ENCODE peak calls at places on chromosome 5, in five cellular contexts. V, Z, C, D and G are unnamed samples.

GRCh38 chr5:80569086-80569960 is 757 bp downstream of the ANKRD34B start:
- DNase-seq in V (peak; percentile 77), Z (no peak), C (no peak), D (no peak), G (no peak)

GRCh38 chr5:38403407-38403806 is 145.0 kb downstream of the EGFLAM start:
- DNase-seq in V (no peak), Z (no peak), C (no peak), D (no peak), G (no peak)

GRCh38 chr5:31963358-31963757 is 210.8 kb downstream of the GOLPH3 start:
- DNase-seq in V (no peak), Z (no peak), C (no peak), D (no peak), G (no peak)

GRCh38 chr5:120108586-120109254 is 355.4 kb upstream of the PRR16 start:
- DNase-seq in V (no peak), Z (no peak), C (no peak), D (no peak), G (no peak)

GRCh38 chr5:41891066-41891707 is 13.0 kb upstream of the RIMOC1 start:
- DNase-seq in V (no peak), Z (no peak), C (no peak), D (no peak), G (no peak)

GRCh38 chr5:152547202-152547601 is 142.1 kb upstream of the NMUR2 start:
- DNase-seq in V (no peak), Z (no peak), C (no peak), D (no peak), G (no peak)

GRCh38 chr5:20229286-20230005 is 241.4 kb upstream of the CDH18 start:
- DNase-seq in V (no peak), Z (no peak), C (no peak), D (no peak), G (no peak)

GRCh38 chr5:140785905-140786686 is at the start of gene PCDHA1:
- DNase-seq in V (no peak), Z (no peak), C (peak; percentile 13), D (no peak), G (no peak)

GRCh38 chr5:157558089-157558595 is 17.4 kb downstream of the ADAM19 start:
- DNase-seq in V (no peak), Z (no peak), C (no peak), D (no peak), G (no peak)

GRCh38 chr5:165527577-165527976 is 2022.2 kb downstream of the MAT2B start:
- DNase-seq in V (no peak), Z (no peak), C (no peak), D (no peak), G (no peak)

GRCh38 chr5:152824316-152824715 is 419.2 kb upstream of the NMUR2 start:
- DNase-seq in V (no peak), Z (no peak), C (no peak), D (no peak), G (no peak)

GRCh38 chr5:40587284-40587882 is 92.3 kb upstream of the PTGER4 start:
- DNase-seq in V (no peak), Z (no peak), C (no peak), D (no peak), G (no peak)

GRCh38 chr5:132770476-132771159 is 6.4 kb downstream of the SEPTIN8 start:
- DNase-seq in V (peak; percentile 49), Z (no peak), C (no peak), D (no peak), G (no peak)

GRCh38 chr5:109936996-109937395 is 247.3 kb downstream of the MAN2A1 start:
- DNase-seq in V (no peak), Z (no peak), C (peak; percentile 29), D (no peak), G (no peak)

GRCh38 chr5:132459031-132459982 is 31.3 kb downstream of the IRF1 start:
- DNase-seq in V (peak; percentile 83), Z (no peak), C (no peak), D (no peak), G (no peak)

GRCh38 chr5:110159202-110159601 is 469.5 kb downstream of the MAN2A1 start:
- DNase-seq in V (no peak), Z (no peak), C (no peak), D (no peak), G (no peak)

GRCh38 chr5:154421868-154422267 is 23.9 kb upstream of the SAP30L start:
- DNase-seq in V (no peak), Z (no peak), C (peak; percentile 51), D (no peak), G (no peak)

GRCh38 chr5:17088051-17088450 is 129.4 kb upstream of the BASP1 start:
- DNase-seq in V (no peak), Z (no peak), C (no peak), D (no peak), G (no peak)

GRCh38 chr5:179373961-179374505 is 28.8 kb upstream of the ADAMTS2 start:
- DNase-seq in V (peak; percentile 69), Z (no peak), C (no peak), D (no peak), G (no peak)

GRCh38 chr5:172616730-172617129 is 24.3 kb upstream of the NEURL1B start:
- DNase-seq in V (peak; percentile 67), Z (no peak), C (no peak), D (no peak), G (no peak)

GRCh38 chr5:154146409-154146808 is 44.1 kb upstream of the GALNT10 start:
- DNase-seq in V (no peak), Z (no peak), C (no peak), D (no peak), G (no peak)

GRCh38 chr5:9596833-9597232 is 33.3 kb downstream of the TAS2R1 start:
- DNase-seq in V (no peak), Z (no peak), C (no peak), D (no peak), G (no peak)

GRCh38 chr5:113807384-113808053 is 294.0 kb downstream of the YTHDC2 start:
- DNase-seq in V (no peak), Z (no peak), C (no peak), D (no peak), G (no peak)

GRCh38 chr5:80711938-80712337 is 57.2 kb upstream of the DHFR start:
- DNase-seq in V (no peak), Z (no peak), C (no peak), D (no peak), G (no peak)

GRCh38 chr5:110625376-110625999 is 101.0 kb downstream of the TMEM232 start:
- DNase-seq in V (no peak), Z (no peak), C (peak; percentile 56), D (no peak), G (no peak)

GRCh38 chr5:60437308-60437707 is 262.7 kb downstream of the DEPDC1B start:
- DNase-seq in V (no peak), Z (no peak), C (no peak), D (no peak), G (no peak)

GRCh38 chr5:170159947-170160346 is 54.2 kb downstream of the FOXI1 start:
- DNase-seq in V (no peak), Z (no peak), C (no peak), D (no peak), G (no peak)

GRCh38 chr5:5341531-5342292 is 80.8 kb upstream of the ICE1 start:
- DNase-seq in V (no peak), Z (no peak), C (no peak), D (no peak), G (no peak)

GRCh38 chr5:5344606-5345005 is 77.9 kb upstream of the ICE1 start:
- DNase-seq in V (no peak), Z (no peak), C (no peak), D (no peak), G (no peak)

GRCh38 chr5:5344051-5344571 is 78.4 kb upstream of the ICE1 start:
- DNase-seq in V (no peak), Z (no peak), C (no peak), D (no peak), G (no peak)

GRCh38 chr5:5342784-5343183 is 79.7 kb upstream of the ICE1 start:
- DNase-seq in V (no peak), Z (no peak), C (no peak), D (no peak), G (no peak)

DNA sequence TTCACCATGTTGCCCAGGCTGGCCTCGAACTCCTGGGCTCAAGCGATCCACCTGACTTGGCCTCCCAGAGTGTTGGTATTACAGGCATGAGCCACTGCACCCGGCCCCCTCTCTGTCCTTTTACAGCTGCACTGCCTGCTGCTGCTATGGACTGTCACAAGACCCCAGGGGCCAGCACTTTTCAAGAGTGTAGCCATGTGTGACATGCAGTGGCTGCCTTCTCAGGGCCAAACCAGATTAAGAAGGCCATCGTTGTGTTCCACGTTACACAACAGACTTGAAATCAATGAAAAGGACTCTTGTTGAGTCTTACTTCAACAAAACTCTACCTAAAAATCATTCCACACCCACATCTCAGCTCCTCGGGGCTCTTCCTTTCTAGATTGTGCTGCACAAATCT is 78.9 kb upstream of the ICE1 start:
- DNase-seq in V (no peak), Z (no peak), C (no peak), D (no peak), G (no peak)
- H3K27ac ChIP-seq in V (no peak overlapping the region), Z (no peak overlapping the region), C (no peak overlapping the region), D (no peak overlapping the region), G (no peak overlapping the region)

DNA sequence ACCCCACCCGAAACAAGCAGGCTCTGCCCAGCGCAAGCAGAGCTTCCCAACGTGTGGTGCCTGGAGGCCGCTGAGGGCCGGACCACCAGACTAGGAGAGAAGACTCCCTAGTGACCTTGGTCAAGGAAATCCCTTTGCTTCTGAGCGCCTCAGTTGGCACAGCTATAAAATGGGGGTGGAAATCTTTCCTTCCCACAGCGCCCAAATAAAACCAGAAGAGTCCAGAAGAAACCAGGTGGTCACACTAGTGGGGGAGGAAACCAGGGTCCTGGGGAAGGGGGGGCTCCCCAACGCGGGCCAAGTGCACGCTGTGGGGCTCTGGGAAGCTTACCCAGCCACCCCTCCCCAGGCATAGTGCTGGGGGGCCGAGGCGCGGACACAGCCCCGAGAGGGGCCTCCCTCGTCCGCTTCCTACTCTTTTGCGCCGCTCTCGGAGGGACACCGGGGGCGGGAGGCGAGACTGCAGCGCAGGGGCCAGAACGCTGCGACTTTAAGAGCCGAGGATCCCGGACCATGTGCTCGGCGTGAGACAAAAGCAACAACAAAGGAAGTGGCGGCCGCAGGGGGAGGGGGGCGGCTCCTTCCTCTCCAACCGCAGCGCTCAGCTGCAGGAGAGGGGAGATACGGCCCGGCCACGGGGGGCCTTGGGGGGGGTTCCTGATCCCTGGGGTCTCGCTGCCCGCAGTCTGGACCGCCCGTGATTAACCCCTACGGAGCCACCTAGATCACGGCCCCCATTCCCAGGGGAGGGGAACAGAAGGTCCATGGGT is 885 bp downstream of the RNF44 start:
- DNase-seq in V (peak; percentile 98), Z (peak; percentile 71), C (peak; percentile 93), D (peak; percentile 90), G (peak; percentile 79)
- H3K4me3 ChIP-seq in V (peak overlapping the region; percentile 99), Z (peak overlapping the region; percentile 70), C (peak overlapping the region; percentile 79), D (peak overlapping the region; percentile 97), G (peak overlapping the region; percentile 95)

GRCh38 chr5:88825782-88826110 is 57.2 kb downstream of the MEF2C start:
- DNase-seq in V (no peak), Z (no peak), C (no peak), D (no peak), G (no peak)
- H3K27ac ChIP-seq in V (peak overlapping the region; percentile 83), Z (peak overlapping the region; percentile 70), C (peak overlapping the region; percentile 78), D (no peak overlapping the region), G (no peak overlapping the region)

GRCh38 chr5:73745806-73746205 is 119.8 kb downstream of the ARHGEF28 start:
- DNase-seq in V (no peak), Z (no peak), C (no peak), D (no peak), G (no peak)

GRCh38 chr5:73739650-73740049 is 113.7 kb downstream of the ARHGEF28 start:
- DNase-seq in V (no peak), Z (no peak), C (no peak), D (no peak), G (no peak)

GRCh38 chr5:73740274-73740790 is 114.3 kb downstream of the ARHGEF28 start:
- DNase-seq in V (no peak), Z (no peak), C (no peak), D (no peak), G (no peak)

GRCh38 chr5:73746608-73747007 is 120.6 kb downstream of the ARHGEF28 start:
- DNase-seq in V (no peak), Z (no peak), C (no peak), D (no peak), G (no peak)

GRCh38 chr5:73743161-73743560 is 117.2 kb downstream of the ARHGEF28 start:
- DNase-seq in V (no peak), Z (no peak), C (no peak), D (no peak), G (no peak)
- H3K4me3 ChIP-seq in V (no peak overlapping the region), Z (no peak overlapping the region), C (no peak overlapping the region), D (no peak overlapping the region), G (no peak overlapping the region)